ENCODE peak calls at places on chromosome 20, in nine cellular contexts. L is tibial artery, K is ascending aorta, W is body of pancreas, S is mammary epithelial cell, O is ovary, H is right lobe of liver, Z is dorsolateral prefrontal cortex, A is heart right ventricle. G is an unnamed sample.

GRCh38 chr20:884983-885952 is 30.9 kb downstream of the ANGPT4 start:
- DNase-seq in L (peak), K (no peak), O (peak), S (peak), W (no peak), H (no peak), A (peak), Z (peak), G (peak)

GRCh38 chr20:2752631-2753455 is 47.6 kb downstream of the CPXM1 start:
- DNase-seq in L (no peak), K (no peak), S (no peak), H (peak), W (peak), O (peak), Z (no peak), A (no peak), G (no peak)

GRCh38 chr20:62230696-62231095 is 7.6 kb upstream of the OSBPL2 start:
- DNase-seq in O (no peak), Z (no peak), A (no peak), H (no peak), S (no peak), L (no peak), W (no peak), K (no peak), G (no peak)

GRCh38 chr20:61871913-61872312 is 193.8 kb downstream of the TAF4 start:
- DNase-seq in S (no peak), H (no peak), L (no peak), O (no peak), K (no peak), Z (no peak), A (peak), W (no peak), G (no peak)

GRCh38 chr20:25047766-25048165 is 10.2 kb downstream of the ACSS1 start:
- DNase-seq in H (no peak), K (no peak), A (no peak), L (peak), S (no peak), O (no peak), W (no peak), Z (no peak), G (no peak)

GRCh38 chr20:58981564-58982364 is 708 bp downstream of the NELFCD start:
- DNase-seq in H (peak), L (no peak), S (peak), W (no peak), K (no peak), O (peak), A (no peak), Z (no peak), G (no peak)

GRCh38 chr20:6525447-6526303 is 241.8 kb upstream of the BMP2 start:
- DNase-seq in W (no peak), Z (no peak), L (no peak), O (no peak), S (peak), A (no peak), H (no peak), K (no peak), G (no peak)

GRCh38 chr20:2259731-2260130 is 36.1 kb upstream of the TGM3 start:
- DNase-seq in K (no peak), Z (no peak), W (no peak), A (no peak), O (no peak), H (no peak), L (no peak), S (no peak), G (no peak)

GRCh38 chr20:18527836-18528235 is 20.1 kb downstream of the SEC23B start:
- DNase-seq in A (no peak), O (no peak), L (no peak), K (no peak), H (no peak), Z (no peak), W (no peak), S (peak), G (no peak)

GRCh38 chr20:14888172-14888571 is 550.8 kb upstream of the FLRT3 start:
- DNase-seq in K (no peak), O (no peak), H (no peak), A (no peak), L (no peak), Z (peak), S (no peak), W (no peak), G (no peak)

GRCh38 chr20:21994203-21994602 is 288.7 kb downstream of the PAX1 start:
- DNase-seq in O (no peak), A (no peak), W (no peak), L (no peak), Z (no peak), S (no peak), H (no peak), K (no peak), G (no peak)

GRCh38 chr20:1872456-1873183 is 22.6 kb upstream of the SIRPA start:
- DNase-seq in Z (no peak), K (no peak), S (peak), H (no peak), A (no peak), L (no peak), W (no peak), O (no peak), G (no peak)

GRCh38 chr20:57718490-57719009 is 8.7 kb upstream of the PMEPA1 start:
- DNase-seq in L (peak), A (peak), O (peak), S (peak), H (peak), Z (peak), W (peak), K (peak), G (peak)

GRCh38 chr20:33569290-33570094 is 79.6 kb downstream of the CBFA2T2 start:
- DNase-seq in W (no peak), O (no peak), S (peak), L (no peak), Z (no peak), H (no peak), K (no peak), A (no peak), G (peak)

GRCh38 chr20:33566781-33567603 is 77.1 kb downstream of the CBFA2T2 start:
- DNase-seq in S (no peak), K (no peak), Z (no peak), H (no peak), W (no peak), L (no peak), A (no peak), O (no peak), G (no peak)

GRCh38 chr20:33568378-33569289 is 78.7 kb downstream of the CBFA2T2 start:
- DNase-seq in H (no peak), L (no peak), A (peak), K (no peak), W (peak), O (no peak), S (no peak), Z (no peak), G (no peak)

GRCh38 chr20:33567949-33568348 is 78.1 kb downstream of the CBFA2T2 start:
- DNase-seq in A (no peak), O (no peak), K (no peak), S (no peak), Z (no peak), L (no peak), W (no peak), H (no peak), G (no peak)

DNA sequence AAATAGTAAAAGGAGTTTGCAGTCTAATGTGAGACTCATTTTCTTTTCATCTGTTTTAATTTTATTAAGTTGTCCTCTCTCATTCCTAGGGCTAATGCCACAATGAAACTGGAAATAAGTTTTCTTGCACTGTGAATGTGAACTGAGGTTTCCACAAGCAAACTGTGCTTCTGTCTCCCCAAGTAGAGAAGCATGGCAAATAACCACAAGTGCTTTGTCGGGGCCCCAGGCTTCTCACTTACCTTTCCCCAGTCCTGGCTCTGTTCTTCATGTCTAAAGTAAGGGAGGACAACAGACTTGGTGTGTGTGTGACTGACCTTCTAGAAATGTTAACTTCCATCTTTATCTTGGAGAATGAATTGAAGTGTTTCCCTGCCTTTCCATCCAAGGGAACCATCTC is 80.8 kb downstream of the CBFA2T2 start:
- DNase-seq in A (no peak), O (no peak), H (no peak), Z (no peak), W (no peak), K (no peak), S (no peak), L (no peak), G (no peak)
- H3K27ac ChIP-seq in A (no peak), O (no peak), H (no peak), Z (peak), W (no peak), K (peak), S (no peak), L (peak), G (peak)

GRCh38 chr20:8153281-8153908 is 21.3 kb downstream of the PLCB1 start:
- DNase-seq in K (no peak), L (no peak), S (no peak), A (no peak), W (no peak), H (no peak), O (no peak), Z (no peak), G (no peak)
- H3K27ac ChIP-seq in K (no peak), L (no peak), S (no peak), A (peak), W (no peak), H (no peak), O (no peak), Z (no peak), G (no peak)

DNA sequence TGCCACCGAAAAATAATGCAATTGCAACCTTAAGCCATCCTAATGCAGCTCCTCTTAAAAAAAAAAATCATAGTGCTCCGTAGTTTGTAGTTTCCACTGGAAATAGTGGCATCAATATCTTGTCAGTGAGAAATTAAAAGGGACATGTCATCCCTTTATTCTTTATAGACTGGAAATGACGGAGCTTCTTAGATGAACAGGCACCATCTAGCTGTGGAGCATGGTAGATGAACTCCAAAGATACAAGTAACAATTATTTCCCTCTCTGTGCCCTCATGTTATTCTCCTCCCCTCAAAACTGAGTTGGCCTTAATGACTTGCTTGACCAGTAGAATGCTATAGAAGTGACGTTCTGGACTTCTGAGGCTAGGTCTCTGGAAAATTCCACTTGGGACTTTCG is 268.1 kb upstream of the SPTLC3 start:
- DNase-seq in Z (no peak), L (no peak), H (no peak), O (no peak), W (no peak), K (no peak), S (no peak), A (no peak), G (no peak)
- H3K27ac ChIP-seq in Z (no peak), L (no peak), H (no peak), O (no peak), W (no peak), K (no peak), S (no peak), A (no peak), G (no peak)

DNA sequence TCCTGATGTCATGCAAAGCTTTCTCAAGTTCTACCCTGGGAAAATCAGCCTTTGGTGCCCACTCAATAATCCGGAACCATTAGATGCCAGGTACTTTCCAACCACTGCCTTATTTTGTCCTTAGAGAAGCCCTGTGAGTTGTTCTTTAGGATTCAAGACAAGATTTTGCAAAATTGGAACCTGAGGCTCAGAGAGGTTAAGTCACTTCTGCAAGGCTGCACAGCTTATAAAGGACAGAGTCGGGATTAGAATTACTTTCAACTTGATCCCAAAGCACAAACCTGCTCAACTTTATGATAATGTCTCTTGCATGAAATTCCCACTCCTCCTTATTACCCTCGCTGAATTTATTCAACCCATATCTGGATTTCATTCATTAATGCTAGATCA is 287.2 kb downstream of the PTPRT start:
- DNase-seq in W (no peak), A (no peak), Z (no peak), O (no peak), S (no peak), L (no peak), H (no peak), K (no peak), G (no peak)
- H3K27ac ChIP-seq in W (no peak), A (no peak), Z (no peak), O (no peak), S (no peak), L (no peak), H (peak), K (no peak), G (no peak)

DNA sequence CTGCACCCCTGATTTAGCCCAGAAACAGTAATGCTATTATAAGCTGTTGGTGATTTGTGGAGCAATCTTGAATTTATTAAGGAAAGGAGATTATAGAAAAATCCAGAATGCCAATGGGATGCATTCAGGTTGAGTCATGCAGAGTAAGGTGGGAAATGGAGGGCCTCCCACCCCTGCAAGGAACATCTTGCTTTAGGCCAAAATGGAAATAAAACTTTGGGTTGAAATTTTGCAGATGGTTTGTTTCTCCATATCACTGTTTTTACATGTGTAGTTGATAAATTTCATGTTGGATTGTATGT is 152.4 kb downstream of the BCAS1 start:
- DNase-seq in A (no peak), K (no peak), L (no peak), W (no peak), H (peak), S (no peak), O (no peak), Z (no peak), G (no peak)
- H3K27ac ChIP-seq in A (peak), K (peak), L (peak), W (peak), H (no peak), S (no peak), O (no peak), Z (no peak), G (peak)

GRCh38 chr20:48352628-48353027 is 475.2 kb downstream of the PREX1 start:
- DNase-seq in L (no peak), O (no peak), K (no peak), W (no peak), Z (no peak), S (no peak), H (no peak), A (no peak), G (no peak)
- H3K27ac ChIP-seq in L (no peak), O (no peak), K (no peak), W (no peak), Z (no peak), S (no peak), H (no peak), A (no peak), G (no peak)

GRCh38 chr20:47075263-47075662 is 180.6 kb downstream of the EYA2 start:
- DNase-seq in K (no peak), A (no peak), O (no peak), S (no peak), W (no peak), Z (no peak), L (no peak), H (no peak), G (no peak)
- H3K27ac ChIP-seq in K (no peak), A (no peak), O (no peak), S (no peak), W (no peak), Z (no peak), L (no peak), H (no peak), G (no peak)

GRCh38 chr20:39029324-39029820 is 67.2 kb downstream of the DHX35 start:
- DNase-seq in K (no peak), S (peak), H (no peak), O (no peak), W (no peak), L (no peak), A (no peak), Z (no peak), G (no peak)

GRCh38 chr20:39021748-39022147 is 59.6 kb downstream of the DHX35 start:
- DNase-seq in A (no peak), H (no peak), Z (no peak), S (no peak), L (no peak), W (no peak), K (no peak), O (no peak), G (no peak)

GRCh38 chr20:39025883-39026282 is 63.7 kb downstream of the DHX35 start:
- DNase-seq in Z (no peak), A (no peak), O (no peak), L (no peak), H (no peak), K (no peak), S (no peak), W (no peak), G (no peak)
- H3K27ac ChIP-seq in Z (no peak), A (no peak), O (no peak), L (no peak), H (no peak), K (no peak), S (no peak), W (no peak), G (no peak)

GRCh38 chr20:16778159-16778558 is 30.0 kb downstream of the OTOR start:
- DNase-seq in A (no peak), K (no peak), W (no peak), Z (no peak), S (no peak), O (no peak), L (no peak), H (no peak), G (no peak)
- H3K27ac ChIP-seq in A (no peak), K (no peak), W (no peak), Z (no peak), S (no peak), O (no peak), L (no peak), H (no peak), G (no peak)

G was measured in epithelial cell of prostate.